ENCODE peak calls at places on chromosomes 12 and 14, in seven cellular contexts. One of them, this sample, is unnamed. For H3K4me1, the result is how much of the 10 kb centered on the place peaks cover.

GRCh38 chr12:10213168-10214130 is 772 bp downstream of the GABARAPL1 start:
- DNase-seq in right cardiac atrium: peak
- DNase-seq in aorta: peak
- DNase-seq in PC-9: peak
- DNase-seq in heart right ventricle: peak
- DNase-seq in right lobe of liver: peak
- DNase-seq in GM23338: peak
- DNase-seq in this sample: peak

GRCh38 chr14:65290830-65291229 is 121.7 kb upstream of the FUT8 start:
- DNase-seq in right cardiac atrium: no peak
- DNase-seq in aorta: no peak
- DNase-seq in PC-9: peak
- DNase-seq in heart right ventricle: no peak
- DNase-seq in right lobe of liver: no peak
- DNase-seq in GM23338: no peak
- DNase-seq in this sample: no peak

GRCh38 chr14:27845241-27845850 is 921.2 kb upstream of the FOXG1 start:
- DNase-seq in right cardiac atrium: peak
- DNase-seq in aorta: peak
- DNase-seq in PC-9: no peak
- DNase-seq in heart right ventricle: no peak
- DNase-seq in right lobe of liver: no peak
- DNase-seq in GM23338: peak
- DNase-seq in this sample: no peak

GRCh38 chr14:61435563-61436337 is 114.4 kb downstream of the PRKCH start:
- DNase-seq in right cardiac atrium: no peak
- DNase-seq in aorta: no peak
- DNase-seq in PC-9: no peak
- DNase-seq in heart right ventricle: no peak
- DNase-seq in right lobe of liver: no peak
- DNase-seq in GM23338: no peak
- DNase-seq in this sample: no peak

GRCh38 chr12:122500685-122501488 is at the start of gene ZCCHC8:
- DNase-seq in right cardiac atrium: peak
- DNase-seq in aorta: peak
- DNase-seq in PC-9: peak
- DNase-seq in heart right ventricle: peak
- DNase-seq in right lobe of liver: peak
- DNase-seq in GM23338: peak
- DNase-seq in this sample: peak

GRCh38 chr12:68773582-68773981 is 27.6 kb downstream of the SLC35E3 start:
- DNase-seq in right cardiac atrium: no peak
- DNase-seq in aorta: no peak
- DNase-seq in PC-9: no peak
- DNase-seq in heart right ventricle: no peak
- DNase-seq in right lobe of liver: no peak
- DNase-seq in GM23338: no peak
- DNase-seq in this sample: no peak

GRCh38 chr14:105499256-105500035 is 8.4 kb downstream of the TEDC1 start:
- DNase-seq in right cardiac atrium: peak
- DNase-seq in aorta: peak
- DNase-seq in PC-9: no peak
- DNase-seq in heart right ventricle: peak
- DNase-seq in right lobe of liver: peak
- DNase-seq in GM23338: no peak
- DNase-seq in this sample: no peak

GRCh38 chr12:24902521-24903304 is 46.2 kb downstream of the BCAT1 start:
- DNase-seq in right cardiac atrium: peak
- DNase-seq in aorta: peak
- DNase-seq in PC-9: no peak
- DNase-seq in heart right ventricle: no peak
- DNase-seq in right lobe of liver: peak
- DNase-seq in GM23338: peak
- DNase-seq in this sample: no peak

GRCh38 chr12:93530358-93530757 is 42.1 kb upstream of the SOCS2 start:
- DNase-seq in right cardiac atrium: no peak
- DNase-seq in aorta: no peak
- DNase-seq in PC-9: no peak
- DNase-seq in heart right ventricle: no peak
- DNase-seq in right lobe of liver: no peak
- DNase-seq in GM23338: no peak
- DNase-seq in this sample: no peak

GRCh38 chr14:100332797-100333196 is 9.7 kb downstream of the SLC25A47 start:
- DNase-seq in right cardiac atrium: peak
- DNase-seq in aorta: no peak
- DNase-seq in PC-9: no peak
- DNase-seq in heart right ventricle: no peak
- DNase-seq in right lobe of liver: peak
- DNase-seq in GM23338: no peak
- DNase-seq in this sample: no peak

GRCh38 chr14:94305620-94306019 is 12.6 kb upstream of the SERPINA10 start:
- DNase-seq in right cardiac atrium: no peak
- DNase-seq in aorta: no peak
- DNase-seq in PC-9: no peak
- DNase-seq in heart right ventricle: no peak
- DNase-seq in right lobe of liver: no peak
- DNase-seq in GM23338: no peak
- DNase-seq in this sample: no peak

DNA sequence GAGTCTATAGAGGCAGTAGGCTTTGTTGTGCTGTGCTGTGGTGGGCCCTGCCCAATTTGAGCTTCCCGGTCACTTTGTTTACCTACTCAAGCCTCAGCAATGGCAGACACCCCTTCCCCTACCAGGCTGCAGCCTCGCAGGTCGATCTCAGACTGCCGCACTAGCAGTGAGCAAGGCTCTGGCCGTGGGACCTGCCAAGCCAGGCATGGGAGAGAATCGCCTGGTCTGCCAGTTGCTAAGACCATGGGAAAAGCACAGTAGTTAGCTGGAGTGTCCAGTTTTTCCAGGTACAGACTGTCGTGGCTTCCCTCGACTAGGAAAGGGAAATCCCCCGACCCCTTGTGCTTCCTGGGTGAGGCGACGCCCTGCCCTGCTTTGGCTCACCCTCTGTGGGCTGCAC is 26.3 kb downstream of the ANO6 start:
- DNase-seq in right cardiac atrium: no peak
- DNase-seq in aorta: no peak
- DNase-seq in PC-9: no peak
- DNase-seq in heart right ventricle: no peak
- DNase-seq in right lobe of liver: no peak
- DNase-seq in GM23338: no peak
- DNase-seq in this sample: no peak
- H3K4me1 ChIP-seq in right cardiac atrium: under half
- H3K4me1 ChIP-seq in aorta: under half
- H3K4me1 ChIP-seq in PC-9: under half
- H3K4me1 ChIP-seq in heart right ventricle: under half
- H3K4me1 ChIP-seq in right lobe of liver: under half
- H3K4me1 ChIP-seq in GM23338: under half
- H3K4me1 ChIP-seq in this sample: under half

GRCh38 chr12:128843538-128843937 is 9.7 kb upstream of the GLT1D1 start:
- DNase-seq in right cardiac atrium: no peak
- DNase-seq in aorta: no peak
- DNase-seq in PC-9: no peak
- DNase-seq in heart right ventricle: no peak
- DNase-seq in right lobe of liver: no peak
- DNase-seq in GM23338: no peak
- DNase-seq in this sample: no peak
- H3K4me1 ChIP-seq in right cardiac atrium: under half
- H3K4me1 ChIP-seq in aorta: under half
- H3K4me1 ChIP-seq in PC-9: under half
- H3K4me1 ChIP-seq in heart right ventricle: under half
- H3K4me1 ChIP-seq in right lobe of liver: under half
- H3K4me1 ChIP-seq in GM23338: under half
- H3K4me1 ChIP-seq in this sample: under half

GRCh38 chr14:101732128-101732527 is 29.4 kb upstream of the PPP2R5C start:
- DNase-seq in right cardiac atrium: no peak
- DNase-seq in aorta: no peak
- DNase-seq in PC-9: peak
- DNase-seq in heart right ventricle: no peak
- DNase-seq in right lobe of liver: no peak
- DNase-seq in GM23338: no peak
- DNase-seq in this sample: no peak
- H3K4me1 ChIP-seq in right cardiac atrium: under half
- H3K4me1 ChIP-seq in aorta: under half
- H3K4me1 ChIP-seq in PC-9: half or more
- H3K4me1 ChIP-seq in heart right ventricle: under half
- H3K4me1 ChIP-seq in right lobe of liver: under half
- H3K4me1 ChIP-seq in GM23338: under half
- H3K4me1 ChIP-seq in this sample: under half

GRCh38 chr12:14400599-14400998 is 35.1 kb downstream of the ATF7IP start:
- DNase-seq in right cardiac atrium: no peak
- DNase-seq in aorta: no peak
- DNase-seq in PC-9: no peak
- DNase-seq in heart right ventricle: no peak
- DNase-seq in right lobe of liver: no peak
- DNase-seq in GM23338: no peak
- DNase-seq in this sample: no peak
- H3K4me1 ChIP-seq in right cardiac atrium: under half
- H3K4me1 ChIP-seq in aorta: under half
- H3K4me1 ChIP-seq in PC-9: under half
- H3K4me1 ChIP-seq in heart right ventricle: under half
- H3K4me1 ChIP-seq in right lobe of liver: under half
- H3K4me1 ChIP-seq in GM23338: half or more
- H3K4me1 ChIP-seq in this sample: half or more

GRCh38 chr12:104520242-104520900 is 63.6 kb downstream of the CHST11 start:
- DNase-seq in right cardiac atrium: no peak
- DNase-seq in aorta: no peak
- DNase-seq in PC-9: no peak
- DNase-seq in heart right ventricle: no peak
- DNase-seq in right lobe of liver: no peak
- DNase-seq in GM23338: no peak
- DNase-seq in this sample: no peak

GRCh38 chr12:104524026-104524425 is 67.3 kb downstream of the CHST11 start:
- DNase-seq in right cardiac atrium: no peak
- DNase-seq in aorta: no peak
- DNase-seq in PC-9: no peak
- DNase-seq in heart right ventricle: no peak
- DNase-seq in right lobe of liver: no peak
- DNase-seq in GM23338: no peak
- DNase-seq in this sample: no peak

GRCh38 chr12:104521731-104522130 is 65.0 kb downstream of the CHST11 start:
- DNase-seq in right cardiac atrium: no peak
- DNase-seq in aorta: peak
- DNase-seq in PC-9: no peak
- DNase-seq in heart right ventricle: no peak
- DNase-seq in right lobe of liver: no peak
- DNase-seq in GM23338: no peak
- DNase-seq in this sample: no peak

GRCh38 chr12:104524433-104524832 is 67.7 kb downstream of the CHST11 start:
- DNase-seq in right cardiac atrium: no peak
- DNase-seq in aorta: no peak
- DNase-seq in PC-9: no peak
- DNase-seq in heart right ventricle: no peak
- DNase-seq in right lobe of liver: no peak
- DNase-seq in GM23338: no peak
- DNase-seq in this sample: no peak

DNA sequence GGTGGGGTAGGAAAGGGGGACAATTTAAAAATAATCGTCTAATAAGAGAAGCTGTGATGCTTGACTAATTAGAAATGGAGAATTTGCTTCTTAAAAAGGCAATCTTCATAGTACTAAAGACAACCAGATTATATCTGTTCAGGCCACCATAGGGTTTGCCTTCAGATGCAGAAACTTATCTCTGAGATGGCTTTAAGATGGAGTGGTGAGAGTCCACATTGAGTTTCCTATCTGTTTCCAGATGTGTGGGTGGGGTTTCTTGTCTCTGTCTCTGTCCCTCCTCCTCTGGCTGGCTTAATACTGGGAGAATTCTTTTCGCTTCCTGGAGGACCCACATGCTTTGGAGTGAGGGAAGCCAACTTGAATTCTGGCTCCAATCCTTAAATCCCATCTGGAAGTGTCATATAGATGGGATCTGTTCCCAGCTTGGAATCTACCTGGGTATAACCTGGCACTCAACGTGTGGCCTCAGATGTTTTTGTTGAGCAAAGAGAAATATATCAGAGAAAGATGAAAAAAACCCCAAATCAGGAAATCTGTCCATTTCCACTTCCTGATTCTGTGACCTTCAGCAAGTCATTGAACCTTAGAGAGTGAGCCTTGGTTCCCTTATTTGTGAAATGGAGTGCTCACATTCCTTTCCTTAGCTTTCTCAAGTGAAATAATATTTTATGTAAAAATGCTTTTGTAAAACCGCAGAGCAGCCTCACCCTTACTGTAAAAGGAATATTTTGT is 66.4 kb downstream of the CHST11 start:
- DNase-seq in right cardiac atrium: no peak
- DNase-seq in aorta: no peak
- DNase-seq in PC-9: no peak
- DNase-seq in heart right ventricle: no peak
- DNase-seq in right lobe of liver: no peak
- DNase-seq in GM23338: no peak
- DNase-seq in this sample: no peak
- H3K4me1 ChIP-seq in right cardiac atrium: under half
- H3K4me1 ChIP-seq in aorta: under half
- H3K4me1 ChIP-seq in PC-9: under half
- H3K4me1 ChIP-seq in heart right ventricle: under half
- H3K4me1 ChIP-seq in right lobe of liver: under half
- H3K4me1 ChIP-seq in GM23338: under half
- H3K4me1 ChIP-seq in this sample: half or more

DNA sequence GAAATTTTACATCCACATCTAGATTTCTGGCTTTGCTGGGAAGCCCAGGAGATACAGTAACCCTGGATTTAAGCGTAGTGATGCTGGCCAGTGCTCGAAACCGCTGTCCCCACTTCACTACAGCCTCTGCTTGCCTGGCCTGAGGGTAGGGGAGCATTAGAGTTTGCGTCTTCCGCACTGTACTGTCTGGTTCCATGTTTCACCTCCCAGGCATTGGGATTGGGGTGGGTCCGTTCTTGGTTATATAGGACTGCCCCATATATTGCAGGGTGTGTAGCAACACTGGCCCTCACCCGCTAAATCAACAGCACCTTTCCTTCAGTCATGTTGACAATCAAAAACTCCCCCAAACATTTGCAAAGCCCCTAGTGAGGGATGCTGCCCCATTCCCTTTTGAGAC is 240.8 kb downstream of the ZFP36L1 start:
- DNase-seq in right cardiac atrium: no peak
- DNase-seq in aorta: no peak
- DNase-seq in PC-9: no peak
- DNase-seq in heart right ventricle: no peak
- DNase-seq in right lobe of liver: no peak
- DNase-seq in GM23338: no peak
- DNase-seq in this sample: no peak
- H3K4me1 ChIP-seq in right cardiac atrium: under half
- H3K4me1 ChIP-seq in aorta: under half
- H3K4me1 ChIP-seq in PC-9: half or more
- H3K4me1 ChIP-seq in heart right ventricle: half or more
- H3K4me1 ChIP-seq in right lobe of liver: under half
- H3K4me1 ChIP-seq in GM23338: under half
- H3K4me1 ChIP-seq in this sample: under half

DNA sequence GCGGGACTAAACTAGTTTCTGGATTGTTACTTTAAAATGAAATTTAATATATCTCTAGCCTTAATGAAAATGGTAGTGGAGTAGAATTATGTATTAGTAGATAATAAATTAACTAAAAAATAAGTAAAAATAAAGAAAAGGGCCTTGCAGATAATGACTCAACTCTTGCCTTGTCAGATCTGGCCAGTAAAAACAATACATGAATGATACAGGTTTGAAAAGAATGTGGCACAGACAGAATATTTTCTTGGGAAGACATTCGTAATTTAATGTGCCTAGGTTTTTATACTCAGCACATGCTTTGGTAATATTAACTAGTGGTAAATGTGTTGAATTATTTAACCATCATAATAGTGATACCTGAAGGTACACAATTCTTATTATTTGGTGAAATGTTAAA is 28.3 kb downstream of the ATF7IP start:
- DNase-seq in right cardiac atrium: no peak
- DNase-seq in aorta: no peak
- DNase-seq in PC-9: no peak
- DNase-seq in heart right ventricle: no peak
- DNase-seq in right lobe of liver: no peak
- DNase-seq in GM23338: no peak
- DNase-seq in this sample: no peak
- H3K4me1 ChIP-seq in right cardiac atrium: under half
- H3K4me1 ChIP-seq in aorta: under half
- H3K4me1 ChIP-seq in PC-9: under half
- H3K4me1 ChIP-seq in heart right ventricle: half or more
- H3K4me1 ChIP-seq in right lobe of liver: under half
- H3K4me1 ChIP-seq in GM23338: half or more
- H3K4me1 ChIP-seq in this sample: half or more

This sample was measured in naive thymus-derived CD4-positive, alpha-beta T cell.